ENCODE peak calls at places on chromosomes 16 and 17, in nine cellular contexts. One of them, this sample, is unnamed.

GRCh38 chr16:21526923-21527807 is 72.2 kb upstream of the METTL9 start:
- DNase-seq in cardiac muscle cell: no peak
- DNase-seq in sigmoid colon: no peak
- DNase-seq in Panc1: no peak
- DNase-seq in psoas muscle: peak; percentile 31
- DNase-seq in lower leg skin: no peak
- DNase-seq in gastrocnemius medialis: no peak
- DNase-seq in tibial nerve: no peak
- DNase-seq in upper lobe of right lung: no peak
- DNase-seq in this sample: no peak

GRCh38 chr17:33653389-33653788 is 360.3 kb upstream of the ASIC2 start:
- DNase-seq in cardiac muscle cell: no peak
- DNase-seq in sigmoid colon: no peak
- DNase-seq in Panc1: no peak
- DNase-seq in psoas muscle: no peak
- DNase-seq in lower leg skin: no peak
- DNase-seq in gastrocnemius medialis: no peak
- DNase-seq in tibial nerve: no peak
- DNase-seq in upper lobe of right lung: no peak
- DNase-seq in this sample: no peak

GRCh38 chr17:82277851-82278250 is 4.4 kb upstream of the CSNK1D start:
- DNase-seq in cardiac muscle cell: no peak
- DNase-seq in sigmoid colon: no peak
- DNase-seq in Panc1: no peak
- DNase-seq in psoas muscle: peak; percentile 28
- DNase-seq in lower leg skin: no peak
- DNase-seq in gastrocnemius medialis: no peak
- DNase-seq in tibial nerve: no peak
- DNase-seq in upper lobe of right lung: no peak
- DNase-seq in this sample: no peak

GRCh38 chr16:57815987-57816745 is 13.9 kb upstream of the KIFC3 start:
- DNase-seq in cardiac muscle cell: peak; percentile 51
- DNase-seq in sigmoid colon: peak; percentile 96
- DNase-seq in Panc1: no peak
- DNase-seq in psoas muscle: peak; percentile 97
- DNase-seq in lower leg skin: peak; percentile 95
- DNase-seq in gastrocnemius medialis: peak; percentile 98
- DNase-seq in tibial nerve: peak; percentile 40
- DNase-seq in upper lobe of right lung: peak; percentile 93
- DNase-seq in this sample: peak; percentile 83

GRCh38 chr17:43931062-43931571 is 11.2 kb downstream of the PPY start:
- DNase-seq in cardiac muscle cell: no peak
- DNase-seq in sigmoid colon: no peak
- DNase-seq in Panc1: no peak
- DNase-seq in psoas muscle: no peak
- DNase-seq in lower leg skin: no peak
- DNase-seq in gastrocnemius medialis: no peak
- DNase-seq in tibial nerve: no peak
- DNase-seq in upper lobe of right lung: no peak
- DNase-seq in this sample: no peak

GRCh38 chr17:38701504-38702165 is 3.4 kb upstream of the MLLT6 start:
- DNase-seq in cardiac muscle cell: no peak
- DNase-seq in sigmoid colon: no peak
- DNase-seq in Panc1: no peak
- DNase-seq in psoas muscle: no peak
- DNase-seq in lower leg skin: peak; percentile 36
- DNase-seq in gastrocnemius medialis: no peak
- DNase-seq in tibial nerve: no peak
- DNase-seq in upper lobe of right lung: no peak
- DNase-seq in this sample: no peak

GRCh38 chr17:57553991-57554825 is 190.9 kb downstream of the CCDC182 start:
- DNase-seq in cardiac muscle cell: peak; percentile 48
- DNase-seq in sigmoid colon: no peak
- DNase-seq in Panc1: no peak
- DNase-seq in psoas muscle: no peak
- DNase-seq in lower leg skin: no peak
- DNase-seq in gastrocnemius medialis: peak; percentile 35
- DNase-seq in tibial nerve: no peak
- DNase-seq in upper lobe of right lung: no peak
- DNase-seq in this sample: no peak

GRCh38 chr17:1737531-1738291 is 5.0 kb upstream of the SERPINF2 start:
- DNase-seq in cardiac muscle cell: no peak
- DNase-seq in sigmoid colon: no peak
- DNase-seq in Panc1: no peak
- DNase-seq in psoas muscle: no peak
- DNase-seq in lower leg skin: no peak
- DNase-seq in gastrocnemius medialis: no peak
- DNase-seq in tibial nerve: no peak
- DNase-seq in upper lobe of right lung: peak; percentile 70
- DNase-seq in this sample: no peak

GRCh38 chr17:39979865-39980401 is 674 bp upstream of the PSMD3 start:
- DNase-seq in cardiac muscle cell: peak; percentile 44
- DNase-seq in sigmoid colon: no peak
- DNase-seq in Panc1: peak; percentile 10
- DNase-seq in psoas muscle: no peak
- DNase-seq in lower leg skin: no peak
- DNase-seq in gastrocnemius medialis: no peak
- DNase-seq in tibial nerve: no peak
- DNase-seq in upper lobe of right lung: no peak
- DNase-seq in this sample: no peak

GRCh38 chr17:82297280-82297803 is 20.1 kb downstream of the CD7 start:
- DNase-seq in cardiac muscle cell: no peak
- DNase-seq in sigmoid colon: peak; percentile 97
- DNase-seq in Panc1: peak; percentile 71
- DNase-seq in psoas muscle: peak; percentile 96
- DNase-seq in lower leg skin: peak; percentile 90
- DNase-seq in gastrocnemius medialis: peak; percentile 98
- DNase-seq in tibial nerve: peak; percentile 64
- DNase-seq in upper lobe of right lung: peak; percentile 92
- DNase-seq in this sample: peak; percentile 67

GRCh38 chr16:85170066-85171003 is 58.1 kb upstream of the CIBAR2 start:
- DNase-seq in cardiac muscle cell: no peak
- DNase-seq in sigmoid colon: no peak
- DNase-seq in Panc1: no peak
- DNase-seq in psoas muscle: peak; percentile 86
- DNase-seq in lower leg skin: no peak
- DNase-seq in gastrocnemius medialis: peak; percentile 76
- DNase-seq in tibial nerve: no peak
- DNase-seq in upper lobe of right lung: no peak
- DNase-seq in this sample: no peak

GRCh38 chr17:9409430-9409829 is 166.2 kb downstream of the STX8 start:
- DNase-seq in cardiac muscle cell: no peak
- DNase-seq in sigmoid colon: no peak
- DNase-seq in Panc1: no peak
- DNase-seq in psoas muscle: no peak
- DNase-seq in lower leg skin: no peak
- DNase-seq in gastrocnemius medialis: no peak
- DNase-seq in tibial nerve: no peak
- DNase-seq in upper lobe of right lung: no peak
- DNase-seq in this sample: no peak

GRCh38 chr17:9410737-9411136 is 164.9 kb downstream of the STX8 start:
- DNase-seq in cardiac muscle cell: no peak
- DNase-seq in sigmoid colon: no peak
- DNase-seq in Panc1: no peak
- DNase-seq in psoas muscle: no peak
- DNase-seq in lower leg skin: no peak
- DNase-seq in gastrocnemius medialis: no peak
- DNase-seq in tibial nerve: no peak
- DNase-seq in upper lobe of right lung: no peak
- DNase-seq in this sample: no peak

GRCh38 chr17:9410285-9410684 is 165.3 kb downstream of the STX8 start:
- DNase-seq in cardiac muscle cell: no peak
- DNase-seq in sigmoid colon: no peak
- DNase-seq in Panc1: no peak
- DNase-seq in psoas muscle: no peak
- DNase-seq in lower leg skin: no peak
- DNase-seq in gastrocnemius medialis: no peak
- DNase-seq in tibial nerve: no peak
- DNase-seq in upper lobe of right lung: no peak
- DNase-seq in this sample: no peak

GRCh38 chr17:9408381-9408780 is 167.2 kb downstream of the STX8 start:
- DNase-seq in cardiac muscle cell: no peak
- DNase-seq in sigmoid colon: no peak
- DNase-seq in Panc1: no peak
- DNase-seq in psoas muscle: no peak
- DNase-seq in lower leg skin: no peak
- DNase-seq in gastrocnemius medialis: no peak
- DNase-seq in tibial nerve: no peak
- DNase-seq in upper lobe of right lung: no peak
- DNase-seq in this sample: no peak

DNA sequence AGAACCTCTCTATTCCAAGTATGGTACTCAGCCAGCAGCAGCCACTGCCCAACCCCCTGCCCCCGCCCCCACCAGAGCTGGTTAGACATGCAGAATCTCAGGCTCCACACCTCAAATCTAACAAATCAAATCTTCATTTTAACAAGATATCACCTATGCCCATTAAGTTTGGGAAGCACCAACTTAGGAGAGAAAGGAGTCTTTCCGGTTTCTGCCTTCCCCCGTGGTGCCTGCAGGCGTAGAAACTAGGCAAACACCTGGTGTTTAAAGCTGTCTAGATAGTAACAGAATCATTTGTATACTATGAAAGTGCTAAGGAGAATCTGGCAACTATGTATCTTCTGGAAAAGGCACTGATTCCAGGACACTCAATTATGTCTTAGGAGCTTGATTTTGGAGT is 166.6 kb downstream of the STX8 start:
- DNase-seq in cardiac muscle cell: no peak
- DNase-seq in sigmoid colon: no peak
- DNase-seq in Panc1: no peak
- DNase-seq in psoas muscle: no peak
- DNase-seq in lower leg skin: no peak
- DNase-seq in gastrocnemius medialis: no peak
- DNase-seq in tibial nerve: no peak
- DNase-seq in upper lobe of right lung: no peak
- DNase-seq in this sample: no peak
- H3K4me3 ChIP-seq in cardiac muscle cell: no peak overlapping the region
- H3K4me3 ChIP-seq in sigmoid colon: no peak overlapping the region
- H3K4me3 ChIP-seq in Panc1: no peak overlapping the region
- H3K4me3 ChIP-seq in psoas muscle: no peak overlapping the region
- H3K4me3 ChIP-seq in lower leg skin: no peak overlapping the region
- H3K4me3 ChIP-seq in gastrocnemius medialis: no peak overlapping the region
- H3K4me3 ChIP-seq in tibial nerve: no peak overlapping the region
- H3K4me3 ChIP-seq in upper lobe of right lung: no peak overlapping the region
- H3K4me3 ChIP-seq in this sample: no peak overlapping the region

GRCh38 chr17:75338335-75338734 is 49.1 kb upstream of the SLC25A19 start:
- DNase-seq in cardiac muscle cell: no peak
- DNase-seq in sigmoid colon: peak; percentile 18
- DNase-seq in Panc1: no peak
- DNase-seq in psoas muscle: no peak
- DNase-seq in lower leg skin: no peak
- DNase-seq in gastrocnemius medialis: no peak
- DNase-seq in tibial nerve: no peak
- DNase-seq in upper lobe of right lung: no peak
- DNase-seq in this sample: no peak
- H3K4me3 ChIP-seq in cardiac muscle cell: no peak overlapping the region
- H3K4me3 ChIP-seq in sigmoid colon: no peak overlapping the region
- H3K4me3 ChIP-seq in Panc1: no peak overlapping the region
- H3K4me3 ChIP-seq in psoas muscle: no peak overlapping the region
- H3K4me3 ChIP-seq in lower leg skin: no peak overlapping the region
- H3K4me3 ChIP-seq in gastrocnemius medialis: no peak overlapping the region
- H3K4me3 ChIP-seq in tibial nerve: no peak overlapping the region
- H3K4me3 ChIP-seq in upper lobe of right lung: no peak overlapping the region
- H3K4me3 ChIP-seq in this sample: no peak overlapping the region

GRCh38 chr17:35588196-35588920 is 1.2 kb downstream of the AP2B1 start:
- DNase-seq in cardiac muscle cell: no peak
- DNase-seq in sigmoid colon: no peak
- DNase-seq in Panc1: peak; percentile 85
- DNase-seq in psoas muscle: no peak
- DNase-seq in lower leg skin: no peak
- DNase-seq in gastrocnemius medialis: no peak
- DNase-seq in tibial nerve: no peak
- DNase-seq in upper lobe of right lung: no peak
- DNase-seq in this sample: no peak
- H3K4me3 ChIP-seq in cardiac muscle cell: peak overlapping the region; percentile 86
- H3K4me3 ChIP-seq in sigmoid colon: peak overlapping the region; percentile 87
- H3K4me3 ChIP-seq in Panc1: peak overlapping the region; percentile 95
- H3K4me3 ChIP-seq in psoas muscle: peak overlapping the region; percentile 74
- H3K4me3 ChIP-seq in lower leg skin: no peak overlapping the region
- H3K4me3 ChIP-seq in gastrocnemius medialis: peak overlapping the region; percentile 83
- H3K4me3 ChIP-seq in tibial nerve: peak overlapping the region; percentile 85
- H3K4me3 ChIP-seq in upper lobe of right lung: peak overlapping the region; percentile 95
- H3K4me3 ChIP-seq in this sample: peak overlapping the region; percentile 66

GRCh38 chr16:70438983-70439862 is at the start of gene ST3GAL2:
- DNase-seq in cardiac muscle cell: peak; percentile 98
- DNase-seq in sigmoid colon: peak; percentile 98
- DNase-seq in Panc1: peak; percentile 42
- DNase-seq in psoas muscle: peak; percentile 98
- DNase-seq in lower leg skin: peak; percentile 90
- DNase-seq in gastrocnemius medialis: peak; percentile 94
- DNase-seq in tibial nerve: peak; percentile 91
- DNase-seq in upper lobe of right lung: peak; percentile 97
- DNase-seq in this sample: peak; percentile 96

GRCh38 chr16:70437582-70438324 is 1.1 kb downstream of the ST3GAL2 start:
- DNase-seq in cardiac muscle cell: peak; percentile 46
- DNase-seq in sigmoid colon: no peak
- DNase-seq in Panc1: no peak
- DNase-seq in psoas muscle: no peak
- DNase-seq in lower leg skin: no peak
- DNase-seq in gastrocnemius medialis: no peak
- DNase-seq in tibial nerve: no peak
- DNase-seq in upper lobe of right lung: no peak
- DNase-seq in this sample: no peak

GRCh38 chr16:70438325-70438982 is 446 bp downstream of the ST3GAL2 start:
- DNase-seq in cardiac muscle cell: no peak
- DNase-seq in sigmoid colon: no peak
- DNase-seq in Panc1: no peak
- DNase-seq in psoas muscle: peak; percentile 75
- DNase-seq in lower leg skin: no peak
- DNase-seq in gastrocnemius medialis: no peak
- DNase-seq in tibial nerve: no peak
- DNase-seq in upper lobe of right lung: no peak
- DNase-seq in this sample: no peak

GRCh38 chr16:70434489-70435260 is 4.2 kb downstream of the ST3GAL2 start:
- DNase-seq in cardiac muscle cell: no peak
- DNase-seq in sigmoid colon: no peak
- DNase-seq in Panc1: no peak
- DNase-seq in psoas muscle: no peak
- DNase-seq in lower leg skin: no peak
- DNase-seq in gastrocnemius medialis: no peak
- DNase-seq in tibial nerve: no peak
- DNase-seq in upper lobe of right lung: no peak
- DNase-seq in this sample: no peak

DNA sequence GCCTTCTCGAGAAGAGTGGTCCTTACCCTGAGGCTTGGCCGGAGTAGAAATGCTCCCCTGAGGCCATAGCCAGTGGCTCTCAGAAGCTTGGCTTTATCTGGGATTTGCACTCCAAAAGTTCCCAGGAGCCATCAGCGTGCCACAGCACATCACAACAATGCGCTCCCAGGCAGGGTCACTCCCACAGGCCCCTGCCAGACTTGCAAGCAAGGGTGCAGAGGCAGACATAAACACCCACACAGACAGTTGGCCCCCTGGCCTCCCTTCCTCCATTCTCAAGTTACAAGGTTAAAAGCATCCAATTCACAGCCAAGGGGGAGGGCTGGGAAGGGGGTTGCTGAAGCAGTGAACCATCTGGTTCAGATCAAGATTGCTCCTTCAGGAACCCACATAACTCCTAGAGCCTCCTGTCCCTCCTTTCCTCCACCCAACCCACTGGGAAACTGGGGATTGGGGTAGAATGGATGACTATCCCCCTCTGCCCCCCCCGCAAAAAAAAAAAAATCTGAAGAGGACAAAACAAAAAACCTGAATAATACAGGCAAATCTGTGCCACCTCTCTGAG is 1.8 kb downstream of the ST3GAL2 start:
- DNase-seq in cardiac muscle cell: peak; percentile 87
- DNase-seq in sigmoid colon: no peak
- DNase-seq in Panc1: no peak
- DNase-seq in psoas muscle: peak; percentile 60
- DNase-seq in lower leg skin: no peak
- DNase-seq in gastrocnemius medialis: peak; percentile 49
- DNase-seq in tibial nerve: no peak
- DNase-seq in upper lobe of right lung: no peak
- DNase-seq in this sample: no peak
- H3K4me3 ChIP-seq in cardiac muscle cell: peak overlapping the region; percentile 83
- H3K4me3 ChIP-seq in sigmoid colon: peak overlapping the region; percentile 95
- H3K4me3 ChIP-seq in Panc1: peak overlapping the region; percentile 90
- H3K4me3 ChIP-seq in psoas muscle: peak overlapping the region; percentile 91
- H3K4me3 ChIP-seq in lower leg skin: no peak overlapping the region
- H3K4me3 ChIP-seq in gastrocnemius medialis: peak overlapping the region; percentile 75
- H3K4me3 ChIP-seq in tibial nerve: peak overlapping the region; percentile 82
- H3K4me3 ChIP-seq in upper lobe of right lung: peak overlapping the region; percentile 78
- H3K4me3 ChIP-seq in this sample: peak overlapping the region; percentile 80

This sample was measured in heart right ventricle.